ENCODE peak calls at places on chromosomes 12 and 14, in ten cellular contexts. One of them, this sample, is unnamed.
A peak's percentile ranks its signal among the peaks of the same experiment; 100 is the strongest.

GRCh38 chr14:61287196-61287595 is 6.1 kb upstream of the TMEM30B start:
- ATAC-seq in HCT116: no peak
- ATAC-seq in HepG2: no peak
- ATAC-seq in heart left ventricle: no peak
- ATAC-seq in upper lobe of left lung: no peak
- ATAC-seq in gastrocnemius medialis: peak; percentile 86
- ATAC-seq in IMR-90: no peak
- ATAC-seq in GM12878: no peak
- ATAC-seq in body of pancreas: no peak
- ATAC-seq in right lobe of liver: no peak
- ATAC-seq in this sample: no peak

GRCh38 chr12:96070670-96071279 is 35.4 kb upstream of the LTA4H start:
- ATAC-seq in HCT116: peak; percentile 96
- ATAC-seq in HepG2: peak; percentile 85
- ATAC-seq in heart left ventricle: peak; percentile 37
- ATAC-seq in upper lobe of left lung: no peak
- ATAC-seq in gastrocnemius medialis: no peak
- ATAC-seq in IMR-90: peak; percentile 69
- ATAC-seq in GM12878: peak; percentile 92
- ATAC-seq in body of pancreas: no peak
- ATAC-seq in right lobe of liver: peak; percentile 39
- ATAC-seq in this sample: no peak

GRCh38 chr14:102872020-102872419 is 50.4 kb upstream of the AMN start:
- ATAC-seq in HCT116: no peak
- ATAC-seq in HepG2: no peak
- ATAC-seq in heart left ventricle: no peak
- ATAC-seq in upper lobe of left lung: no peak
- ATAC-seq in gastrocnemius medialis: no peak
- ATAC-seq in IMR-90: no peak
- ATAC-seq in GM12878: no peak
- ATAC-seq in body of pancreas: no peak
- ATAC-seq in right lobe of liver: peak; percentile 83
- ATAC-seq in this sample: no peak

GRCh38 chr14:76352639-76353281 is 23.2 kb upstream of the ESRRB start:
- ATAC-seq in HCT116: peak; percentile 81
- ATAC-seq in HepG2: peak; percentile 96
- ATAC-seq in heart left ventricle: peak; percentile 44
- ATAC-seq in upper lobe of left lung: peak; percentile 86
- ATAC-seq in gastrocnemius medialis: peak; percentile 91
- ATAC-seq in IMR-90: peak; percentile 96
- ATAC-seq in GM12878: peak; percentile 98
- ATAC-seq in body of pancreas: peak; percentile 65
- ATAC-seq in right lobe of liver: peak; percentile 88
- ATAC-seq in this sample: peak; percentile 73

GRCh38 chr12:123657211-123657610 is 13.7 kb upstream of the TCTN2 start:
- ATAC-seq in HCT116: no peak
- ATAC-seq in HepG2: no peak
- ATAC-seq in heart left ventricle: no peak
- ATAC-seq in upper lobe of left lung: no peak
- ATAC-seq in gastrocnemius medialis: no peak
- ATAC-seq in IMR-90: no peak
- ATAC-seq in GM12878: no peak
- ATAC-seq in body of pancreas: no peak
- ATAC-seq in right lobe of liver: no peak
- ATAC-seq in this sample: no peak

GRCh38 chr12:115267464-115267863 is 583.5 kb upstream of the TBX3 start:
- ATAC-seq in HCT116: no peak
- ATAC-seq in HepG2: no peak
- ATAC-seq in heart left ventricle: no peak
- ATAC-seq in upper lobe of left lung: peak; percentile 32
- ATAC-seq in gastrocnemius medialis: no peak
- ATAC-seq in IMR-90: no peak
- ATAC-seq in GM12878: no peak
- ATAC-seq in body of pancreas: no peak
- ATAC-seq in right lobe of liver: no peak
- ATAC-seq in this sample: peak; percentile 22

GRCh38 chr14:31442284-31442683 is 15.0 kb downstream of the DTD2 start:
- ATAC-seq in HCT116: no peak
- ATAC-seq in HepG2: peak; percentile 51
- ATAC-seq in heart left ventricle: no peak
- ATAC-seq in upper lobe of left lung: no peak
- ATAC-seq in gastrocnemius medialis: no peak
- ATAC-seq in IMR-90: no peak
- ATAC-seq in GM12878: no peak
- ATAC-seq in body of pancreas: no peak
- ATAC-seq in right lobe of liver: no peak
- ATAC-seq in this sample: no peak

GRCh38 chr12:127278351-127278750 is 988.6 kb upstream of the TMEM132C start:
- ATAC-seq in HCT116: no peak
- ATAC-seq in HepG2: no peak
- ATAC-seq in heart left ventricle: no peak
- ATAC-seq in upper lobe of left lung: no peak
- ATAC-seq in gastrocnemius medialis: no peak
- ATAC-seq in IMR-90: no peak
- ATAC-seq in GM12878: no peak
- ATAC-seq in body of pancreas: no peak
- ATAC-seq in right lobe of liver: peak; percentile 10
- ATAC-seq in this sample: no peak

GRCh38 chr12:71236133-71236660 is 78.4 kb upstream of the TSPAN8 start:
- ATAC-seq in HCT116: no peak
- ATAC-seq in HepG2: no peak
- ATAC-seq in heart left ventricle: no peak
- ATAC-seq in upper lobe of left lung: no peak
- ATAC-seq in gastrocnemius medialis: no peak
- ATAC-seq in IMR-90: no peak
- ATAC-seq in GM12878: no peak
- ATAC-seq in body of pancreas: no peak
- ATAC-seq in right lobe of liver: no peak
- ATAC-seq in this sample: no peak

DNA sequence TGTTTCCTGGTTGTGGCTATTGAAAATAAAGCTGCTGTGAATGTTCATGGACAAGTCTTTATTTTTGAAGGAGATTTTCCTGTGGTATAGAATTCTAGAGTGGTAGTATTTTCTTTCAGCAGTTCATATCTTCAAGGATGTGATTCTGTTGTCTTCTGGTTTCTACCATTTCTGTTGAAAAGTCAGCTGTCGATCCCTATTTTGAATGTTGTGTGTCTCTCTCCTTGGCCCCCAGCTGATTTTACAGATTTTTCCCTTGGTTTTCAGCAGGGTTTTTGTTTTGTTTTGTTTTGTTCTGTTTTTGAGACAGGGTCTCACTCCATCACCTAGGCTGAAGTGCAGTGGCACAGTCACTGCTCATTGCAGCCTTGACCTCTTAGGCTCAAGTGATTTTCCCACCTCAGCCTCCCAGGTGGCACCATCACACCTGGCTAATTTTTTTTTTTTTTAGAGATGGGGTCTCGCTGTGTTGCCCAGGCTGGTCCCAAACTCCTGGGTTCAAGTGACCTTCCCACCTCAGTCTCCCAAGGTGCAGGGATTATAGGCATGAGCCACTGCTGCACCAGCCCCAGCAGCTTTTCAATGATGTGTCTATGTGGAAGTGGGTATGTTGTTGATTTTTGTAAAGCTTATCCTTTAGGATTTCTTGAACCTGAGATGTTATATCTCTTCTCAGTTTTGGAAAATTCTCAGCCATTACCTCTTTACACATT is 28.1 kb downstream of the CFAP251 start:
- ATAC-seq in HCT116: no peak
- ATAC-seq in HepG2: no peak
- ATAC-seq in heart left ventricle: no peak
- ATAC-seq in upper lobe of left lung: no peak
- ATAC-seq in gastrocnemius medialis: no peak
- ATAC-seq in IMR-90: no peak
- ATAC-seq in GM12878: no peak
- ATAC-seq in body of pancreas: no peak
- ATAC-seq in right lobe of liver: no peak
- ATAC-seq in this sample: no peak
- TF ChIP-seq POLR2A in HCT116: no peak
- TF ChIP-seq POLR2A in HepG2: no peak
- TF ChIP-seq POLR2A in heart left ventricle: no peak
- TF ChIP-seq POLR2A in upper lobe of left lung: no peak
- TF ChIP-seq POLR2A in gastrocnemius medialis: no peak
- TF ChIP-seq POLR2A in IMR-90: no peak
- TF ChIP-seq POLR2A in GM12878: no peak
- TF ChIP-seq POLR2A in body of pancreas: no peak
- TF ChIP-seq POLR2A in right lobe of liver: no peak
- TF ChIP-seq POLR2A in this sample: no peak

GRCh38 chr12:2613674-2614073 is 181.1 kb upstream of the FKBP4 start:
- ATAC-seq in HCT116: peak; percentile 70
- ATAC-seq in HepG2: no peak
- ATAC-seq in heart left ventricle: peak; percentile 9
- ATAC-seq in upper lobe of left lung: peak; percentile 86
- ATAC-seq in gastrocnemius medialis: peak; percentile 33
- ATAC-seq in IMR-90: peak; percentile 93
- ATAC-seq in GM12878: peak; percentile 63
- ATAC-seq in body of pancreas: peak; percentile 35
- ATAC-seq in right lobe of liver: peak; percentile 30
- ATAC-seq in this sample: peak; percentile 91
- H3K36me3 ChIP-seq in HCT116: no peaks in the 10 kb centered on the region
- H3K36me3 ChIP-seq in HepG2: no peaks in the 10 kb centered on the region
- H3K36me3 ChIP-seq in heart left ventricle: peaks cover 63% of the 10 kb centered on the region
- H3K36me3 ChIP-seq in upper lobe of left lung: no peaks in the 10 kb centered on the region
- H3K36me3 ChIP-seq in gastrocnemius medialis: no peaks in the 10 kb centered on the region
- H3K36me3 ChIP-seq in IMR-90: peaks cover 24% of the 10 kb centered on the region
- H3K36me3 ChIP-seq in GM12878: no peaks in the 10 kb centered on the region
- H3K36me3 ChIP-seq in body of pancreas: no peaks in the 10 kb centered on the region
- H3K36me3 ChIP-seq in right lobe of liver: no peaks in the 10 kb centered on the region
- H3K36me3 ChIP-seq in this sample: peaks cover 87% of the 10 kb centered on the region

DNA sequence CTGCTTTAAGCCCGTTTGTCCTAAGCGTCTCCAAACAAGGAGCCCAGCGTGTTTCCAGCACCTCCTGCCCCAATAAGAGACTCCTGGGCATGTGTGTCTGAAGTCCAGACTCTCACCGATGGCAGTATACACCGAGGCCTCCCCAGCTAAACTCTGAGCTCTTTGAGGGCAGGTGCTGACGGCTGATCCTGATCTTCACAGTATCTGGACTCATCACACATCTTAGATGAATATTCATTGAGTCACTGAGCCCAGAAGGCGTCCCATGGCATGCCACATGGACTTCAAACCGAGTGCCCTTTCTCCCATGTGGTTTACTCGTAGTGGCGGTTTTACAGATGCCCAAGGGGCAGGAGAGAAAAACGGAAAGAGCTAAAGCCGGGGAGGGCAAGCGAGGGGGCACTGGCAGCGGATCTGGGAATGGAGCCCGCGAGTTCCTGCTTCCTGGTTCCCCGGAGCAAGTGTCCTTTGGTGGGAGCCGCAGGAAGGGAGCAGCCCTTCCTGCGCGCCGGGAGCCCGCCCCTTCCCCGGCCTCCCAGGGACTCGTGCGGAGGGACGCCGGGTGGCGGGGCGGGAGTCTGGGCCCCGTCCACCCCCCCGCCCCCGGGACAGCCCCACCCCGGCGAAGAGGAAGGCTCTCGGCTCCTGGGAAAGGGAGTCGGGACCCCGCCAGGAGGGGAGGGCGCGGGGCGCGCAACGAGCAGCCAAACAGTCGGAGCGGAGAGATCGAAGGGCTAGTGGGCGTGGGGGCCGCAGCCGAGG is 584 bp upstream of the TEAD4 start:
- ATAC-seq in HCT116: peak; percentile 78
- ATAC-seq in HepG2: peak; percentile 52
- ATAC-seq in heart left ventricle: peak; percentile 50
- ATAC-seq in upper lobe of left lung: peak; percentile 70
- ATAC-seq in gastrocnemius medialis: peak; percentile 7
- ATAC-seq in IMR-90: peak; percentile 77
- ATAC-seq in GM12878: peak; percentile 24
- ATAC-seq in body of pancreas: peak; percentile 79
- ATAC-seq in right lobe of liver: peak; percentile 81
- ATAC-seq in this sample: peak; percentile 72
- TF ChIP-seq POLR2A in HCT116: no peak
- TF ChIP-seq POLR2A in HepG2: no peak
- TF ChIP-seq POLR2A in heart left ventricle: no peak
- TF ChIP-seq POLR2A in upper lobe of left lung: peak; percentile 21
- TF ChIP-seq POLR2A in gastrocnemius medialis: peak; percentile 41
- TF ChIP-seq POLR2A in IMR-90: peak; percentile 39
- TF ChIP-seq POLR2A in GM12878: no peak
- TF ChIP-seq POLR2A in body of pancreas: peak; percentile 84
- TF ChIP-seq POLR2A in right lobe of liver: peak; percentile 20
- TF ChIP-seq POLR2A in this sample: no peak

DNA sequence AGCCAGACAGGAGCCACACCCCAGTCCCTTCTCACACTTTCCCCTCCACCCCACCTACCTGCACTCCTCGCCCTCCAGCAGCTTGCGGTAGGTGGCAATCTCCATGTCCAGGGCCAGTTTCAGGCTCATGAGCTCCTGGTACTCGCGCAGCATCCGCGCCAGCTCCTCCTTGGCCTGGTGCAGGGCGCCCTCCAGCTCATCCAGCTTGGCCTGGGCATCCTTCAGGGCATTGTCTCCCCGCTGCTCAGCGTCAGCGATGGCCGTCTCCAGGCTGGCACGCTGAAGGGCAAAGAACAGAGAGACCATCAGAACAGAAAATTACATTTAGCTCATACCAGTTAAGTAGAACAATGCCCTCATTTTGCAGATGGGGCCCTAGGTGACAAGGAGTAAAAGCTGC is 5.5 kb downstream of the KRT74 start:
- ATAC-seq in HCT116: no peak
- ATAC-seq in HepG2: no peak
- ATAC-seq in heart left ventricle: no peak
- ATAC-seq in upper lobe of left lung: no peak
- ATAC-seq in gastrocnemius medialis: no peak
- ATAC-seq in IMR-90: no peak
- ATAC-seq in GM12878: no peak
- ATAC-seq in body of pancreas: no peak
- ATAC-seq in right lobe of liver: no peak
- ATAC-seq in this sample: no peak
- H3K36me3 ChIP-seq in HCT116: no peaks in the 10 kb centered on the region
- H3K36me3 ChIP-seq in HepG2: no peaks in the 10 kb centered on the region
- H3K36me3 ChIP-seq in heart left ventricle: no peaks in the 10 kb centered on the region
- H3K36me3 ChIP-seq in upper lobe of left lung: no peaks in the 10 kb centered on the region
- H3K36me3 ChIP-seq in gastrocnemius medialis: no peaks in the 10 kb centered on the region
- H3K36me3 ChIP-seq in IMR-90: no peaks in the 10 kb centered on the region
- H3K36me3 ChIP-seq in GM12878: no peaks in the 10 kb centered on the region
- H3K36me3 ChIP-seq in body of pancreas: no peaks in the 10 kb centered on the region
- H3K36me3 ChIP-seq in right lobe of liver: no peaks in the 10 kb centered on the region
- H3K36me3 ChIP-seq in this sample: no peaks in the 10 kb centered on the region

This sample was measured in gastroesophageal sphincter.